ENCODE peak calls at places on chromosome 22, in ten cellular contexts. One of them, this sample, is unnamed.

GRCh38 chr22:26890870-26891269 is 233.5 kb downstream of the MIAT start:
- DNase-seq in dorsolateral prefrontal cortex: no peak
- DNase-seq in BE2C: peak; percentile 20
- DNase-seq in tibial nerve: no peak
- DNase-seq in fibroblast of the aortic adventitia: no peak
- DNase-seq in WTC11: no peak
- DNase-seq in sigmoid colon: no peak
- DNase-seq in foreskin fibroblast: no peak
- DNase-seq in foreskin keratinocyte: no peak
- DNase-seq in HFFc6: no peak
- DNase-seq in this sample: no peak

GRCh38 chr22:24938741-24939341 is 7.7 kb downstream of the LHFPL7 start:
- DNase-seq in dorsolateral prefrontal cortex: peak; percentile 28
- DNase-seq in BE2C: peak; percentile 50
- DNase-seq in tibial nerve: peak; percentile 44
- DNase-seq in fibroblast of the aortic adventitia: peak; percentile 59
- DNase-seq in WTC11: peak; percentile 27
- DNase-seq in sigmoid colon: no peak
- DNase-seq in foreskin fibroblast: peak; percentile 52
- DNase-seq in foreskin keratinocyte: no peak
- DNase-seq in HFFc6: peak; percentile 20
- DNase-seq in this sample: no peak

GRCh38 chr22:42273855-42274451 is 3.5 kb upstream of the TCF20 start:
- DNase-seq in dorsolateral prefrontal cortex: no peak
- DNase-seq in BE2C: no peak
- DNase-seq in tibial nerve: no peak
- DNase-seq in fibroblast of the aortic adventitia: no peak
- DNase-seq in WTC11: peak; percentile 38
- DNase-seq in sigmoid colon: peak; percentile 34
- DNase-seq in foreskin fibroblast: no peak
- DNase-seq in foreskin keratinocyte: no peak
- DNase-seq in HFFc6: no peak
- DNase-seq in this sample: no peak

GRCh38 chr22:48600171-48600570 is 1227.5 kb downstream of the BRD1 start:
- DNase-seq in dorsolateral prefrontal cortex: no peak
- DNase-seq in BE2C: no peak
- DNase-seq in tibial nerve: no peak
- DNase-seq in fibroblast of the aortic adventitia: no peak
- DNase-seq in WTC11: no peak
- DNase-seq in sigmoid colon: no peak
- DNase-seq in foreskin fibroblast: no peak
- DNase-seq in foreskin keratinocyte: no peak
- DNase-seq in HFFc6: no peak
- DNase-seq in this sample: no peak

GRCh38 chr22:24474221-24474620 is 20.9 kb upstream of the UPB1 start:
- DNase-seq in dorsolateral prefrontal cortex: no peak
- DNase-seq in BE2C: no peak
- DNase-seq in tibial nerve: no peak
- DNase-seq in fibroblast of the aortic adventitia: peak; percentile 92
- DNase-seq in WTC11: no peak
- DNase-seq in sigmoid colon: no peak
- DNase-seq in foreskin fibroblast: peak; percentile 80
- DNase-seq in foreskin keratinocyte: peak; percentile 60
- DNase-seq in HFFc6: peak; percentile 89
- DNase-seq in this sample: peak; percentile 81

GRCh38 chr22:19430890-19431541 is 517 bp downstream of the HIRA start:
- DNase-seq in dorsolateral prefrontal cortex: peak; percentile 17
- DNase-seq in BE2C: peak; percentile 30
- DNase-seq in tibial nerve: no peak
- DNase-seq in fibroblast of the aortic adventitia: peak; percentile 36
- DNase-seq in WTC11: peak; percentile 42
- DNase-seq in sigmoid colon: no peak
- DNase-seq in foreskin fibroblast: peak; percentile 58
- DNase-seq in foreskin keratinocyte: no peak
- DNase-seq in HFFc6: peak; percentile 14
- DNase-seq in this sample: no peak

GRCh38 chr22:42994276-42994916 is 20.6 kb downstream of the PACSIN2 start:
- DNase-seq in dorsolateral prefrontal cortex: no peak
- DNase-seq in BE2C: no peak
- DNase-seq in tibial nerve: no peak
- DNase-seq in fibroblast of the aortic adventitia: no peak
- DNase-seq in WTC11: no peak
- DNase-seq in sigmoid colon: peak; percentile 67
- DNase-seq in foreskin fibroblast: no peak
- DNase-seq in foreskin keratinocyte: no peak
- DNase-seq in HFFc6: no peak
- DNase-seq in this sample: no peak

GRCh38 chr22:19942886-19943664 is 1.5 kb upstream of the TXNRD2 start:
- DNase-seq in dorsolateral prefrontal cortex: peak; percentile 65
- DNase-seq in BE2C: no peak
- DNase-seq in tibial nerve: peak; percentile 63
- DNase-seq in fibroblast of the aortic adventitia: peak; percentile 82
- DNase-seq in WTC11: no peak
- DNase-seq in sigmoid colon: peak; percentile 81
- DNase-seq in foreskin fibroblast: peak; percentile 92
- DNase-seq in foreskin keratinocyte: peak; percentile 66
- DNase-seq in HFFc6: peak; percentile 82
- DNase-seq in this sample: peak; percentile 61

GRCh38 chr22:42897960-42898359 is 40.9 kb upstream of the ARFGAP3 start:
- DNase-seq in dorsolateral prefrontal cortex: no peak
- DNase-seq in BE2C: no peak
- DNase-seq in tibial nerve: no peak
- DNase-seq in fibroblast of the aortic adventitia: no peak
- DNase-seq in WTC11: no peak
- DNase-seq in sigmoid colon: no peak
- DNase-seq in foreskin fibroblast: no peak
- DNase-seq in foreskin keratinocyte: no peak
- DNase-seq in HFFc6: no peak
- DNase-seq in this sample: no peak

GRCh38 chr22:42830161-42830560 is 26.9 kb downstream of the ARFGAP3 start:
- DNase-seq in dorsolateral prefrontal cortex: no peak
- DNase-seq in BE2C: no peak
- DNase-seq in tibial nerve: no peak
- DNase-seq in fibroblast of the aortic adventitia: no peak
- DNase-seq in WTC11: no peak
- DNase-seq in sigmoid colon: no peak
- DNase-seq in foreskin fibroblast: no peak
- DNase-seq in foreskin keratinocyte: no peak
- DNase-seq in HFFc6: no peak
- DNase-seq in this sample: no peak

GRCh38 chr22:37486224-37486845 is at the start of gene MFNG:
- DNase-seq in dorsolateral prefrontal cortex: no peak
- DNase-seq in BE2C: peak; percentile 70
- DNase-seq in tibial nerve: peak; percentile 26
- DNase-seq in fibroblast of the aortic adventitia: peak; percentile 9
- DNase-seq in WTC11: peak; percentile 75
- DNase-seq in sigmoid colon: peak; percentile 77
- DNase-seq in foreskin fibroblast: peak; percentile 75
- DNase-seq in foreskin keratinocyte: no peak
- DNase-seq in HFFc6: peak; percentile 9
- DNase-seq in this sample: no peak

GRCh38 chr22:35202376-35202775 is 54.9 kb upstream of the HMGXB4 start:
- DNase-seq in dorsolateral prefrontal cortex: no peak
- DNase-seq in BE2C: no peak
- DNase-seq in tibial nerve: no peak
- DNase-seq in fibroblast of the aortic adventitia: no peak
- DNase-seq in WTC11: no peak
- DNase-seq in sigmoid colon: no peak
- DNase-seq in foreskin fibroblast: no peak
- DNase-seq in foreskin keratinocyte: no peak
- DNase-seq in HFFc6: no peak
- DNase-seq in this sample: no peak

DNA sequence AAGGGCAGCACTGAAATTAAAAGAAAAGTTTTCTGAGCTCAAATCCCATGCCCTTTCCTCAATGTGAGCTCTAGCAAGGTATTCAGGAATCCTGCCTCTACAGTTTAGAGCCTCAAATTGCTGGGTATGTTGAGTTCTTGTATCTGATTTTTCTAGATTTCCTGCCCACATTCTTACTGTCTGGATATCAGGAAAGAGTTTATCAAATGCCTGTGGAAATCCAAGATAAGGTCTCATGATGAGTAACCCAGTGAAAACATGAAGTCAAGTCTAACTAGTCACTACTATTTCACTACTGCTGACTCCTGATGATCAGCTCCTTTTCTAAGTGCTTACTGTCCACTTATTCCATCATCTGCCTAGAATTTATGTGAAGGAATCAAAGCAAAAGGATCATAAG is 29.8 kb downstream of the LIMK2 start:
- DNase-seq in dorsolateral prefrontal cortex: no peak
- DNase-seq in BE2C: no peak
- DNase-seq in tibial nerve: no peak
- DNase-seq in fibroblast of the aortic adventitia: peak; percentile 85
- DNase-seq in WTC11: no peak
- DNase-seq in sigmoid colon: no peak
- DNase-seq in foreskin fibroblast: peak; percentile 61
- DNase-seq in foreskin keratinocyte: no peak
- DNase-seq in HFFc6: peak; percentile 76
- DNase-seq in this sample: no peak
- TF ChIP-seq CTCF in dorsolateral prefrontal cortex: no peak
- TF ChIP-seq CTCF in BE2C: no peak
- TF ChIP-seq CTCF in tibial nerve: no peak
- TF ChIP-seq CTCF in fibroblast of the aortic adventitia: peak; percentile 59
- TF ChIP-seq CTCF in WTC11: no peak
- TF ChIP-seq CTCF in sigmoid colon: no peak
- TF ChIP-seq CTCF in foreskin fibroblast: peak; percentile 7
- TF ChIP-seq CTCF in foreskin keratinocyte: peak; percentile 20
- TF ChIP-seq CTCF in HFFc6: peak; percentile 51
- TF ChIP-seq CTCF in this sample: no peak

GRCh38 chr22:49646876-49647275 is 180.8 kb downstream of the BRD1 start:
- DNase-seq in dorsolateral prefrontal cortex: no peak
- DNase-seq in BE2C: no peak
- DNase-seq in tibial nerve: no peak
- DNase-seq in fibroblast of the aortic adventitia: no peak
- DNase-seq in WTC11: no peak
- DNase-seq in sigmoid colon: no peak
- DNase-seq in foreskin fibroblast: no peak
- DNase-seq in foreskin keratinocyte: no peak
- DNase-seq in HFFc6: no peak
- DNase-seq in this sample: no peak

GRCh38 chr22:49645791-49646550 is 181.7 kb downstream of the BRD1 start:
- DNase-seq in dorsolateral prefrontal cortex: no peak
- DNase-seq in BE2C: no peak
- DNase-seq in tibial nerve: no peak
- DNase-seq in fibroblast of the aortic adventitia: no peak
- DNase-seq in WTC11: no peak
- DNase-seq in sigmoid colon: no peak
- DNase-seq in foreskin fibroblast: no peak
- DNase-seq in foreskin keratinocyte: no peak
- DNase-seq in HFFc6: no peak
- DNase-seq in this sample: no peak

GRCh38 chr22:49647346-49648026 is 180.2 kb downstream of the BRD1 start:
- DNase-seq in dorsolateral prefrontal cortex: no peak
- DNase-seq in BE2C: no peak
- DNase-seq in tibial nerve: no peak
- DNase-seq in fibroblast of the aortic adventitia: no peak
- DNase-seq in WTC11: no peak
- DNase-seq in sigmoid colon: no peak
- DNase-seq in foreskin fibroblast: no peak
- DNase-seq in foreskin keratinocyte: no peak
- DNase-seq in HFFc6: no peak
- DNase-seq in this sample: no peak

GRCh38 chr22:49649166-49649565 is 178.5 kb downstream of the BRD1 start:
- DNase-seq in dorsolateral prefrontal cortex: no peak
- DNase-seq in BE2C: no peak
- DNase-seq in tibial nerve: no peak
- DNase-seq in fibroblast of the aortic adventitia: no peak
- DNase-seq in WTC11: no peak
- DNase-seq in sigmoid colon: no peak
- DNase-seq in foreskin fibroblast: no peak
- DNase-seq in foreskin keratinocyte: no peak
- DNase-seq in HFFc6: no peak
- DNase-seq in this sample: no peak

GRCh38 chr22:49648053-49648452 is 179.6 kb downstream of the BRD1 start:
- DNase-seq in dorsolateral prefrontal cortex: no peak
- DNase-seq in BE2C: no peak
- DNase-seq in tibial nerve: no peak
- DNase-seq in fibroblast of the aortic adventitia: no peak
- DNase-seq in WTC11: no peak
- DNase-seq in sigmoid colon: no peak
- DNase-seq in foreskin fibroblast: no peak
- DNase-seq in foreskin keratinocyte: no peak
- DNase-seq in HFFc6: no peak
- DNase-seq in this sample: no peak
- TF ChIP-seq CTCF in dorsolateral prefrontal cortex: no peak
- TF ChIP-seq CTCF in BE2C: no peak
- TF ChIP-seq CTCF in tibial nerve: no peak
- TF ChIP-seq CTCF in fibroblast of the aortic adventitia: no peak
- TF ChIP-seq CTCF in WTC11: no peak
- TF ChIP-seq CTCF in sigmoid colon: no peak
- TF ChIP-seq CTCF in foreskin fibroblast: no peak
- TF ChIP-seq CTCF in foreskin keratinocyte: no peak
- TF ChIP-seq CTCF in HFFc6: no peak
- TF ChIP-seq CTCF in this sample: no peak

DNA sequence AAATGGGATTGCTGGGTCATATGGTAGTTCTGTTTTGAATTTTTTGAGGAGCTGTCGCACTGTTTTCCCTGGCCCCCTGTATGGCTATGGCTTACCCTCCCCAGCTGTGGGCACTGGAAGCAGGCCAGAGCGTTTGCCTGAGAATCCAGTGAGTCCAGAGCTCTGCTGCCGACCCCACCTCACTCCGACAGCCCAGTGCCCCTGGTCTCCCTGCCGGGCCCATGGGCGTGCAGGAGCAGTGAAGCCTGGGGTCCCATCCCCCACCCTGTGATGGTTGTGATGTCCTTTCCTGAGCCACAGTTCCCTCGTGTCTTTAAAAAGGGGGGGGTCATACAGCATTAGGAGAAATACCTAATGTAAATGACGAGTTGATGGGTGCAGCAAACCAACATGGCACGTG is 13.3 kb upstream of the GRAMD4 start:
- DNase-seq in dorsolateral prefrontal cortex: no peak
- DNase-seq in BE2C: no peak
- DNase-seq in tibial nerve: no peak
- DNase-seq in fibroblast of the aortic adventitia: no peak
- DNase-seq in WTC11: no peak
- DNase-seq in sigmoid colon: no peak
- DNase-seq in foreskin fibroblast: no peak
- DNase-seq in foreskin keratinocyte: no peak
- DNase-seq in HFFc6: no peak
- DNase-seq in this sample: no peak
- TF ChIP-seq CTCF in dorsolateral prefrontal cortex: no peak
- TF ChIP-seq CTCF in BE2C: no peak
- TF ChIP-seq CTCF in tibial nerve: no peak
- TF ChIP-seq CTCF in fibroblast of the aortic adventitia: no peak
- TF ChIP-seq CTCF in WTC11: no peak
- TF ChIP-seq CTCF in sigmoid colon: no peak
- TF ChIP-seq CTCF in foreskin fibroblast: no peak
- TF ChIP-seq CTCF in foreskin keratinocyte: no peak
- TF ChIP-seq CTCF in HFFc6: no peak
- TF ChIP-seq CTCF in this sample: no peak

DNA sequence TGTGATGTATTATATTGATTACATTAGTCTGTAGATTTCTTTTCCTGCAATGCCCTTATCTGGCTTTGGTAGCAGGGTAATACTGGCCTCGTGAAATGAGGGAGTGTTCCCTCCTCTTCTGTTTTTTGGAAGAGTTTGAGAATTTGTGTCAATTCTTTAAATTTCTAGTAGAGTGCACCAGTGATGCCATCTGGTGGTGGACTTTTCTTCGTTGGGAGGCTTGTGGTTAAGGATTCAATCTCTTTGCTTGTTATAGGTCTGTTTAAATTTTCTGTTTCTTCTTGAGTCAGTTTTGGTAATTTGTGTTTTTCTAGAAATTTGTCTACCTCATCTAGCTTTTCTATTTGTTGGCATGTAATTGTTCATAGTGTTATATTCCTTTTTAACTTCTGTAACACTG is 18.9 kb downstream of the SHANK3 start:
- DNase-seq in dorsolateral prefrontal cortex: peak; percentile 32
- DNase-seq in BE2C: peak; percentile 46
- DNase-seq in tibial nerve: no peak
- DNase-seq in fibroblast of the aortic adventitia: peak; percentile 61
- DNase-seq in WTC11: no peak
- DNase-seq in sigmoid colon: no peak
- DNase-seq in foreskin fibroblast: peak; percentile 74
- DNase-seq in foreskin keratinocyte: peak; percentile 9
- DNase-seq in HFFc6: peak; percentile 43
- DNase-seq in this sample: no peak
- TF ChIP-seq CTCF in dorsolateral prefrontal cortex: peak; percentile 45
- TF ChIP-seq CTCF in BE2C: peak; percentile 71
- TF ChIP-seq CTCF in tibial nerve: peak; percentile 12
- TF ChIP-seq CTCF in fibroblast of the aortic adventitia: peak; percentile 46
- TF ChIP-seq CTCF in WTC11: peak; percentile 26
- TF ChIP-seq CTCF in sigmoid colon: no peak
- TF ChIP-seq CTCF in foreskin fibroblast: peak; percentile 53
- TF ChIP-seq CTCF in foreskin keratinocyte: peak; percentile 79
- TF ChIP-seq CTCF in HFFc6: peak; percentile 83
- TF ChIP-seq CTCF in this sample: peak; percentile 53

This sample was measured in kidney epithelial cell.